ENCODE peak calls at places on chromosome X, in seven cellular contexts. T is right cardiac atrium; G is GM04504; Y is fibroblast of mammary gland; I is NCI-H748 treated with DMSO at 0.1 percent for 48 hours; P is stimulated activated CD8-positive, alpha-beta memory T cell treated with anti-CD3 and anti-CD28 coated beads, Interleukin-15, amount 100 ng/mL, for 1 hour; L is retinal pigment epithelial cell. M is an unnamed sample.

GRCh38 chrX:151505796-151506195 is 57.7 kb upstream of the PASD1 start:
- DNase-seq in T (no peak), G (peak; percentile 2), Y (peak; percentile 11), I (no peak), P (no peak), L (no peak), M (peak; percentile 0)

GRCh38 chrX:134885336-134886016 is 105.3 kb upstream of the SMIM10 start:
- DNase-seq in T (no peak), G (no peak), Y (no peak), I (no peak), P (no peak), L (no peak), M (no peak)

GRCh38 chrX:44974462-44974861 is 101.5 kb downstream of the KDM6A start:
- DNase-seq in T (no peak), G (no peak), Y (peak; percentile 48), I (no peak), P (no peak), L (peak; percentile 10), M (no peak)

GRCh38 chrX:9501362-9501761 is 36.5 kb downstream of the TBL1X start:
- DNase-seq in T (no peak), G (no peak), Y (no peak), I (no peak), P (no peak), L (no peak), M (no peak)

GRCh38 chrX:9786839-9787635 is 808 bp downstream of the SHROOM2 start:
- DNase-seq in T (peak; percentile 52), G (no peak), Y (no peak), I (no peak), P (no peak), L (no peak), M (no peak)

GRCh38 chrX:113828470-113828869 is 755.4 kb upstream of the HTR2C start:
- DNase-seq in T (no peak), G (no peak), Y (no peak), I (no peak), P (no peak), L (no peak), M (no peak)

GRCh38 chrX:30635630-30636029 is 17.6 kb upstream of the GK start:
- DNase-seq in T (no peak), G (no peak), Y (no peak), I (no peak), P (no peak), L (no peak), M (no peak)

GRCh38 chrX:44747317-44747716 is 96.5 kb upstream of the DUSP21 start:
- DNase-seq in T (no peak), G (no peak), Y (no peak), I (no peak), P (no peak), L (no peak), M (no peak)

GRCh38 chrX:38347136-38347535 is 5.3 kb upstream of the OTC start:
- DNase-seq in T (no peak), G (peak; percentile 17), Y (peak; percentile 83), I (no peak), P (no peak), L (no peak), M (no peak)

GRCh38 chrX:56975611-56976010 is 19.7 kb downstream of the SPIN3 start:
- DNase-seq in T (no peak), G (no peak), Y (peak; percentile 6), I (no peak), P (no peak), L (no peak), M (no peak)

M was measured in midbrain.